ENCODE peak calls at places on chromosome 6, in nine cellular contexts. P is fibroblast of villous mesenchyme; D is cardiac fibroblast; M is lower lobe of right lung; H is AG04449; W is psoas muscle; L is brain microvascular endothelial cell; A is A549; E is CD8-positive, alpha-beta T cell. R is an unnamed sample.

GRCh38 chr6:24494726-24495515 is at the start of gene ALDH5A1:
- DNase-seq in L (peak), H (no peak), D (peak), E (peak), A (peak), P (peak), M (peak), W (peak), R (peak)

GRCh38 chr6:131532476-131533108 is 40.4 kb upstream of the ARG1 start:
- DNase-seq in A (no peak), W (no peak), L (no peak), M (no peak), P (no peak), E (peak), H (no peak), D (peak), R (no peak)

GRCh38 chr6:81262656-81263055 is 489.8 kb downstream of the TENT5A start:
- DNase-seq in L (no peak), A (no peak), D (no peak), W (no peak), E (no peak), M (peak), P (no peak), H (no peak), R (no peak)

GRCh38 chr6:160428069-160428430 is 79.9 kb downstream of the SLC22A3 start:
- DNase-seq in D (peak), P (peak), L (no peak), M (peak), A (no peak), W (peak), H (no peak), E (no peak), R (no peak)

GRCh38 chr6:131555992-131556391 is 17.0 kb upstream of the ARG1 start:
- DNase-seq in P (no peak), H (no peak), D (no peak), M (no peak), W (no peak), L (no peak), A (no peak), E (no peak), R (no peak)

GRCh38 chr6:157546366-157546765 is 165.4 kb downstream of the ZDHHC14 start:
- DNase-seq in P (no peak), L (no peak), W (no peak), A (no peak), D (no peak), M (no peak), H (no peak), E (no peak), R (no peak)

GRCh38 chr6:57423468-57423867 is 106.0 kb downstream of the PRIM2 start:
- DNase-seq in M (no peak), H (no peak), L (no peak), P (peak), E (no peak), D (no peak), W (no peak), A (no peak), R (peak)

GRCh38 chr6:29611426-29611825 is 21.6 kb downstream of the GABBR1 start:
- DNase-seq in H (no peak), E (no peak), L (no peak), A (no peak), P (no peak), M (no peak), D (no peak), W (no peak), R (no peak)

GRCh38 chr6:169312658-169313346 is 59.2 kb upstream of the THBS2 start:
- DNase-seq in A (no peak), M (no peak), E (no peak), P (no peak), W (no peak), D (peak), L (no peak), H (no peak), R (no peak)

GRCh38 chr6:6940031-6940664 is 167.6 kb upstream of the RREB1 start:
- DNase-seq in A (no peak), P (no peak), E (no peak), H (no peak), W (no peak), M (no peak), L (no peak), D (no peak), R (no peak)

GRCh38 chr6:6943411-6943810 is 164.3 kb upstream of the RREB1 start:
- DNase-seq in L (no peak), H (no peak), P (no peak), D (no peak), A (no peak), M (no peak), E (no peak), W (no peak), R (no peak)

GRCh38 chr6:6946477-6947145 is 161.2 kb upstream of the RREB1 start:
- DNase-seq in M (no peak), D (no peak), E (no peak), H (no peak), A (no peak), W (no peak), L (no peak), P (no peak), R (no peak)

GRCh38 chr6:6942826-6943225 is 164.9 kb upstream of the RREB1 start:
- DNase-seq in P (no peak), D (no peak), W (peak), A (no peak), H (no peak), E (no peak), M (peak), L (no peak), R (no peak)

DNA sequence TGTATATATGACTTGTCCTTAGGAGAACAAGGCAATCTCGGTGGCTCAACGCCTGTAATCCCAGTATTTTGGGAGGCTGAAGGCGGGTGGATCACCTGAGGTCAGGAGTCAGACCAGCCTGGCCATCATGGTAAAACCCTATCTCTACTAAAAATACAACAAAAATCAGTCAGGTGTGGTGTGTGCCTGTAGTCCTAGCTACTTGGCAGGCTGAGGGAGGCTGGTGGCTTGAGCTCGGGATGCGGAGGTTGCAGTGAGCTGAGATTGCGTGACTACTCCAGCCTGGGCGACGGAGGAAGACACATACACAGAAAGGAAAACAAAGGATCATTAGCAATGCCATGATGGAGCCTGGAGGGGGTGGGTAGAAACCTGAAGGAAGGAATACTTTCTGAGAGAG is 166.6 kb upstream of the RREB1 start:
- DNase-seq in M (no peak), W (no peak), A (no peak), L (no peak), E (no peak), H (no peak), P (no peak), D (no peak), R (no peak)
- TF ChIP-seq CTCF in M (no peak), W (no peak), A (no peak), L (no peak), E (no peak), H (no peak), P (no peak), D (no peak), R (no peak)

GRCh38 chr6:49548613-49549304 is 1.7 kb upstream of the C6orf141 start:
- DNase-seq in W (no peak), H (no peak), A (no peak), E (no peak), L (no peak), P (no peak), M (no peak), D (no peak), R (no peak)
- H3K4me3 ChIP-seq in W (no peak), H (no peak), A (no peak), E (no peak), L (no peak), P (no peak), M (no peak), D (no peak), R (no peak)

GRCh38 chr6:153963352-153963751 is 75.7 kb upstream of the OPRM1 start:
- DNase-seq in M (no peak), P (no peak), A (no peak), W (no peak), E (no peak), L (no peak), H (no peak), D (no peak), R (no peak)

GRCh38 chr6:153960741-153961140 is 78.3 kb upstream of the OPRM1 start:
- DNase-seq in D (no peak), L (no peak), M (no peak), A (no peak), W (no peak), H (no peak), P (no peak), E (no peak), R (no peak)

GRCh38 chr6:153959281-153959680 is 79.8 kb upstream of the OPRM1 start:
- DNase-seq in W (no peak), P (no peak), E (no peak), D (no peak), M (no peak), A (no peak), L (no peak), H (no peak), R (no peak)

GRCh38 chr6:153965996-153966395 is 73.0 kb upstream of the OPRM1 start:
- DNase-seq in D (peak), M (no peak), P (peak), A (no peak), E (no peak), H (no peak), L (peak), W (no peak), R (no peak)

GRCh38 chr6:153962548-153962947 is 76.5 kb upstream of the OPRM1 start:
- DNase-seq in E (no peak), W (no peak), L (no peak), A (no peak), D (no peak), P (no peak), M (no peak), H (no peak), R (no peak)
- TF ChIP-seq CTCF in E (no peak), W (no peak), L (no peak), A (no peak), D (no peak), P (no peak), M (no peak), H (no peak), R (no peak)

GRCh38 chr6:12288211-12288618 is 1.9 kb upstream of the EDN1 start:
- DNase-seq in P (no peak), A (peak), H (no peak), D (no peak), E (no peak), L (no peak), M (peak), W (no peak), R (no peak)
- H3K4me3 ChIP-seq in P (no peak), A (peak), H (no peak), D (no peak), E (no peak), L (no peak), M (peak), W (no peak), R (no peak)

DNA sequence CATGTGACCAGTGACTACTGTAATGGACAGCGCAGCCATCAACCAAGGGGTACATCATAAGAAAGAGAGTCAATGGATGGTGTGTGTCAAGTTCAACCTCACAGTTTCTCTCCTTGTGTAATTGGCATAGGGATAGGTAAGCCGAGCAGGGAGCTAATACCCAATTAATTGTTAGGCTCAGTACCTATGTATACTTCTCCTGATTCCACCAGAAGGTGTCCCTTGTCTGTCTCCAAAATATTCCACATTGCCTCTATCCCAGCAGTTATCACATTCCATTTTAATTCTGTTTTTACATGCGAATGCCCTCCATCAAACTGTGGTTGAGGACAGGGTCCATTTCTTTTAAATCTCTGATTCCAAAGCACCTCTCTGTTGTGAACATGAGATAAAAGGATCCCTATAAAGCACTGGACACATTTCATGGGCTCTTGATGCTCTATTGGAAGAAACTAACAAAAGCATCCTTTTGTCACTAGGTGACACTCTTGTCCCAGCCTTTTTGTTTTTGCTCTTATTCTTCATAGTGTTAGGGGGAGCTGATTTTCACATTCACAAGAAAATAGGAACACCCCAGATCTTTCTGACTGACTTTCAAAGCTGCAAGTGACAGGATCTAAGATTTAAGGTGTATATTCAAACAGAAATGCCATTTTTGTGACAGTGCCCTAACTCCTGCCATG is 38.9 kb downstream of the FBXO9 start:
- DNase-seq in D (peak), P (no peak), L (no peak), H (no peak), M (no peak), W (no peak), A (peak), E (no peak), R (no peak)
- TF ChIP-seq CTCF in D (no peak), P (no peak), L (no peak), H (no peak), M (no peak), W (peak), A (peak), E (no peak), R (peak)

GRCh38 chr6:151041686-151042085 is 176.2 kb downstream of the MTHFD1L start:
- DNase-seq in M (no peak), H (no peak), W (no peak), E (no peak), L (no peak), A (no peak), D (no peak), P (no peak), R (no peak)

GRCh38 chr6:151043944-151044343 is 178.4 kb downstream of the MTHFD1L start:
- DNase-seq in W (no peak), D (no peak), L (no peak), H (no peak), M (no peak), E (no peak), P (no peak), A (no peak), R (no peak)

DNA sequence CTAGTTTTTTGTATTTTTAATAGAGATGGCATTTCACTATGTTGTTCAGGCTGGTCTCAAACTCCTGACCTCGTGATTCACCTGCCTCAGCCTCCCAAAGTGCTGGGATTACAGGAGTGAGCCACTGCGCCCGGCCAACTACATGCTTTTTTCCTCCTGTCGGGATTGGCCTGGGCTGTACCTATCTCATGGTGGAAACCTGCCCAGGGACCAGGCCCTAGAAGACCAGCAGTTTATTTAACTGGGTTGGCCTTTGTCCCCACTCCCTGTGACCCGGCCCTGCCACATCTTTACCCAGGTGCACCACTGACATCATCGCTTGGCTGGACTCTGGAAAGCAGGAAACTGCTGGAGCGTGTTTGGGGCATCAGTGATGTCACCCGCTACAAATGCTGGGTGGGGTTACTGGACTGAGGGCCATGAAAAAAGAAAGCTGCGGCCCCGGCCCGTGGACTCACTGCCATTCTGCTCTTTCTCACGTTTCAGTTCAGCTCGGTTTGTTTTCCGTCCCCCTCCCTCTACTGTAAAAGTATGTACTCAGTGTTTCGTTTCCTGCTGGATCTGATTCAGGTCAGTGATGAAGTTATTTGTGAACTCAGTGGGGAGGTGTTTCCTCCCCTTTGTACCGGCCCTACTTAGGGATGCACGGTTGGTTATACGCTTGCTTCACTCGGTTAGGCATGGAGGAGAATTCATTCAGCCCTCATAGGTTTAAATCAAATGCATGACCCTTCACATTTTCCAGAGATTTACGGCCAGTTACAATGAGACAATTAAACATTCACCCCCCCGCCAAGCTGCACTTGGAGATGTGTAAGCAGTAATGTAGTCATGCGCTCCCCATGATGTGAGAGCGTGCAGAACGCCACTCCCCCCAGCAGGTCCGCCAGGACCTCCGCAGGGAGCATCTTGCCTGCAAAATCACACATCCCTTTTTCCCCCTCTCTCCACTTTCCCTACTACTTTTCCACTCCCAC is 179.3 kb downstream of the MTHFD1L start:
- DNase-seq in E (no peak), H (peak), M (peak), W (peak), P (peak), A (peak), D (peak), L (peak), R (no peak)
- H3K4me3 ChIP-seq in E (no peak), H (peak), M (peak), W (peak), P (no peak), A (no peak), D (no peak), L (no peak), R (no peak)

DNA sequence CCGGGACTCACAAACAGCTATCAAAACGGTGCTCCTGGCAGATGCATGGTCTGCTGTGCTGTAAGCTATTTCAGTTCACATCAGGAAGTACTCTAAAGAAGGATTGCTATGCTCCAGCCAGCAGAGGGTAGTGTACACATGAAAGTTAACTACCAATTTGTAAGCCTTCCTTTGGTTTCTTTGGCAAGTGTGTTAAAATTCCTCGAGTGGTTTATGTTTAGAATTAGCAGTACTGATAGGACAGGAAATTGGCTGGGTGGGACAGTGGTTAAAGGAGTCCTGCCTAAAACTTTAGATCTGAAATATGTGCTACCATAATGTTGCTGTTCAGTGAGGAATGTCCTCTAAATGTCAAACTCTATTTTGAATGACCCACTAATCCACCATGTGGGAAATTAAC is 47.4 kb downstream of the TRMT11 start:
- DNase-seq in H (peak), A (peak), P (peak), M (no peak), E (no peak), W (no peak), L (peak), D (peak), R (peak)
- TF ChIP-seq CTCF in H (peak), A (peak), P (peak), M (peak), E (no peak), W (peak), L (peak), D (peak), R (peak)

R was measured in retinal pigment epithelial cell.